ENCODE peak calls at places on chromosomes 2 and 18, in six cellular contexts. B is ascending aorta; M is Peyer's patch; I is CD4-positive, alpha-beta memory T cell; Y is transverse colon; T is hepatocyte. D is an unnamed sample.

GRCh38 chr2:9378433-9379371 is 44.6 kb downstream of the ITGB1BP1 start:
- DNase-seq in B (peak), M (no peak), I (no peak), Y (peak), T (peak), D (no peak)

GRCh38 chr2:20224716-20225293 is at the start of gene SDC1:
- DNase-seq in B (no peak), M (peak), I (no peak), Y (peak), T (peak), D (peak)

GRCh38 chr2:64876137-64876647 is 113.0 kb upstream of the SLC1A4 start:
- DNase-seq in B (peak), M (no peak), I (no peak), Y (peak), T (peak), D (peak)

GRCh38 chr2:58709687-58710354 is 468.7 kb upstream of the FANCL start:
- DNase-seq in B (no peak), M (no peak), I (no peak), Y (no peak), T (no peak), D (no peak)

GRCh38 chr2:9533663-9534062 is 22.0 kb downstream of the ADAM17 start:
- DNase-seq in B (no peak), M (no peak), I (no peak), Y (no peak), T (no peak), D (no peak)

GRCh38 chr2:146226077-146226476 is 1618.8 kb upstream of the ACVR2A start:
- DNase-seq in B (no peak), M (no peak), I (no peak), Y (no peak), T (no peak), D (no peak)

GRCh38 chr18:34862561-34862960 is 152.5 kb downstream of the DTNA start:
- DNase-seq in B (no peak), M (no peak), I (no peak), Y (no peak), T (no peak), D (no peak)

GRCh38 chr2:8645176-8645831 is 36.6 kb upstream of the ID2 start:
- DNase-seq in B (no peak), M (no peak), I (no peak), Y (no peak), T (no peak), D (no peak)

GRCh38 chr2:222734690-222735014 is 63.2 kb downstream of the MOGAT1 start:
- DNase-seq in B (no peak), M (no peak), I (no peak), Y (no peak), T (no peak), D (no peak)

DNA sequence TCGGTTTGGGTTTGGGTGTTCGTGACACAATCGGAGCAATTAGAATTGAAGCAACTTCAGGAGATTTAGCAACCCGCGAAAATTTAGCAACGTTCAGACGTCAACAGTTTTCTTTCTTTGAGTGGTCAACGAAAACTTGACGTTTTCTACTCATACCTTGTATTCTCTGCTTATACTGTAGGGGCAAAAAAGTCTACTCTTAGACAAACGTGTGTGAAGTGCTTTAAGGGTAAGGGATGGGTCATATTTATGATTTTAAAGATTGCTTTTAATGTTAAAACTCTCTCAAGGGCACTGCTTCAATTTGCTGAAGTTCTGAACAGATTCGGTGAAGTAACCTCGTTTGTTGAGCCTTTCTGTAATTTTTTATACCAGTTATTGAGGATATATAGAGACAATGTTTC is 9.5 kb downstream of the OTX1 start:
- DNase-seq in B (no peak), M (no peak), I (no peak), Y (no peak), T (no peak), D (no peak)
- H3K4me3 ChIP-seq in B (peak), M (no peak), I (no peak), Y (no peak), T (no peak), D (no peak)

DNA sequence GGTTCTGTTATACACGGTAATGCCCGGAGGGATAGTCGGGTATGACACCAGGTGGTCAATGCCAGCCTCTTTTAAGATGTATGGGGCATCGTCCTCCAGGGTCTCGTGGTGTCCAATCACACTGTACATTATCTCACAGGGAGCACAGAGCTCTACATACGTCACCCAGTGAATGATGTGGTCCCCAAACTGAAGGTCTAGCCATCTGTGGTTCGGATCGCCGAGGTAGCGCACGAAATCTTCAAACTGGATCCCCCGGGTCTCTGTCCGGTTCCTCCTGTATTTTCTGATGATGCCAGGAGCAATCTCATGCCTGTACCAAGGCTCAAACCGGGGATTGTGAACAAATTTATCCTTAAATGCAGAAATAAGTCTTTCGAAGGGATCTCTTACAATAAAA is 24.1 kb downstream of the CHST10 start:
- DNase-seq in B (no peak), M (no peak), I (no peak), Y (no peak), T (no peak), D (no peak)
- H3K27ac ChIP-seq in B (no peak), M (no peak), I (no peak), Y (no peak), T (no peak), D (no peak)

GRCh38 chr2:45826889-45827635 is 175.6 kb downstream of the PRKCE start:
- DNase-seq in B (peak), M (no peak), I (no peak), Y (peak), T (peak), D (no peak)
- H3K4me3 ChIP-seq in B (no peak), M (no peak), I (no peak), Y (no peak), T (no peak), D (no peak)

GRCh38 chr2:51413726-51414125 is 381.8 kb upstream of the NRXN1 start:
- DNase-seq in B (no peak), M (no peak), I (no peak), Y (no peak), T (no peak), D (no peak)

GRCh38 chr2:51410351-51410750 is 378.4 kb upstream of the NRXN1 start:
- DNase-seq in B (no peak), M (no peak), I (no peak), Y (no peak), T (no peak), D (no peak)

GRCh38 chr2:51409920-51410319 is 378.0 kb upstream of the NRXN1 start:
- DNase-seq in B (no peak), M (no peak), I (no peak), Y (no peak), T (no peak), D (no peak)
- H3K27ac ChIP-seq in B (no peak), M (no peak), I (no peak), Y (no peak), T (no peak), D (no peak)

GRCh38 chr2:207239222-207239674 is 73.5 kb upstream of the KLF7 start:
- DNase-seq in B (peak), M (peak), I (no peak), Y (peak), T (peak), D (no peak)
- H3K4me3 ChIP-seq in B (no peak), M (no peak), I (no peak), Y (no peak), T (no peak), D (no peak)

GRCh38 chr2:70850905-70851304 is 15.3 kb upstream of the CD207 start:
- DNase-seq in B (no peak), M (no peak), I (no peak), Y (no peak), T (no peak), D (no peak)
- H3K27ac ChIP-seq in B (no peak), M (no peak), I (no peak), Y (no peak), T (no peak), D (no peak)

GRCh38 chr2:73892631-73893329 is at the start of gene ACTG2:
- DNase-seq in B (peak), M (no peak), I (no peak), Y (peak), T (no peak), D (no peak)
- H3K4me3 ChIP-seq in B (peak), M (no peak), I (no peak), Y (peak), T (no peak), D (no peak)

DNA sequence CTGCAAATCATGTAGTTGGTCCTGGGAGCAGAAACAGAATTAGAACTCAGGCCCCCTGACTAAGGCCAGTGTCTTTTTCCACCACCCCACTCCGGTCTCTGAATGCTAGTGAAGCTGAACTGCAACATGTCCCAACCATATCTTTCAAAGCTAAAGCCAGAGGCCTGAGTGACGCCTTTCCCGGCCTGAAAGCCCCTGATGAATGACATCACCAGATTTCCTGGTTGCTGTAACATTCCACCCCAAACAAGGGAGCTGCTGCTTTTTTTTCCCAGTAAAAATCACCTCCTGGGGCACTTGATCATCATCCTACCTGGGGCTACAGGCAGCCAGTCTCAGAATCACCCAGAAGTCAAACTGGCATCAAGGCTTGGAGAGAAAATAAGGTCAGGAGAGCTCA is 162.7 kb downstream of the ARL4C start:
- DNase-seq in B (no peak), M (no peak), I (no peak), Y (no peak), T (peak), D (no peak)
- H3K27ac ChIP-seq in B (no peak), M (no peak), I (no peak), Y (no peak), T (peak), D (no peak)

DNA sequence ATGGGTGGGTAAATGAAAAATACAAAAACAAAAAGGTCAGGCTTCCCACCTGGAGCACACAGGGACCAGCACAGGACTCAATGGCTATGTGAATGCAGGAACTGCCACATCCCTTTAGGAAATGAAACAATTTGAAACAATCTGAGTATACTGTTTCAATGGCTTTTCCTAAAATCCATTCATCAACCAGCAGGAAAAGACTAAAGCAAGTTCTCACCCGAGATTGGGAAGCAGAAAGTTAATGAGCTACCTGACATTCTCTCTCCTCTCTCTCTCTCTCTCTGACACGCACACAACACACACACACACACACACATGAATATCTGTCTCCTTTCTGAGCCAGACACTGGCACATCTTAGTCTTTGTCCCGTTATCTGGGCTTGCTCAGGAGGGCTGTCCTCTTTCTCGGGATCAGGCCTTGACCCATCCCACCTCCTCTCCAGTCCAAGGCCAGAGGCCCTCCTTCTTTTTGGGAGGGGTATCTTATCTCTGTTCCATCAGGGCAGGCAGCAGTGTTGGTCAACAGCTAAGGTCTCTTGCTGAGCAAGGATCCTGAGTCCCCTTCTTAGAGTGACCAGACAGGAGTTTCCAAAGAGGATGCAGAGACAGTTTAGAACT is 11.6 kb upstream of the LRRFIP1 start:
- DNase-seq in B (no peak), M (no peak), I (no peak), Y (no peak), T (no peak), D (no peak)
- H3K4me3 ChIP-seq in B (no peak), M (no peak), I (no peak), Y (no peak), T (no peak), D (no peak)